ENCODE peak calls at places on chromosomes 3 and 15, in seven cellular contexts. C is foreskin melanocyte; D is fibroblast of gingiva; F is activated CD4-positive, alpha-beta T cell treated with anti-CD3 and anti-CD28 coated beads for 48 hours; O is substantia nigra; M is mucosa of descending colon; U is left cardiac atrium. A is an unnamed sample.

GRCh38 chr15:36896949-36897348 is 203.4 kb downstream of the MEIS2 start:
- DNase-seq in O (no peak), U (no peak), M (no peak), F (no peak), C (no peak), D (no peak), A (no peak)

GRCh38 chr15:23395030-23395692 is 40.6 kb downstream of the GOLGA8S start:
- DNase-seq in O (no peak), M (no peak), D (no peak), C (no peak), U (no peak), F (no peak), A (no peak)

GRCh38 chr15:47987908-47988532 is 132.8 kb upstream of the SLC24A5 start:
- DNase-seq in M (peak), O (peak), D (peak), C (peak), F (peak), U (no peak), A (no peak)

GRCh38 chr3:62238003-62238402 is 135.3 kb downstream of the FEZF2 start:
- DNase-seq in O (no peak), D (no peak), F (no peak), M (no peak), U (no peak), C (no peak), A (no peak)

GRCh38 chr3:13762931-13763330 is 116.9 kb downstream of the WNT7A start:
- DNase-seq in U (no peak), C (no peak), O (no peak), M (no peak), D (no peak), F (no peak), A (no peak)

GRCh38 chr3:8529738-8530525 is 28.3 kb downstream of the LMCD1 start:
- DNase-seq in C (peak), M (no peak), D (no peak), O (no peak), U (no peak), F (no peak), A (no peak)

GRCh38 chr15:56040081-56041035 is 46.9 kb upstream of the NEDD4 start:
- DNase-seq in O (no peak), C (no peak), F (peak), U (peak), M (peak), D (peak), A (peak)

GRCh38 chr3:117563063-117563462 is 853.5 kb downstream of the TUSC7 start:
- DNase-seq in U (no peak), C (no peak), F (no peak), M (no peak), O (no peak), D (no peak), A (no peak)

GRCh38 chr15:34753236-34753894 is 1.4 kb downstream of the GJD2 start:
- DNase-seq in C (peak), D (peak), O (no peak), U (no peak), M (peak), F (no peak), A (no peak)

A was measured in sigmoid colon.